ENCODE peak calls at places on chromosomes 4 and X, in four cellular contexts. Z is GM12891, R is GM12878, B is K562. D is an unnamed sample.

GRCh38 chrX:51484616-51485015 is 11.8 kb downstream of the NUDT11 start:
- DNase-seq in Z (no peak), R (no peak), B (no peak), D (no peak)

GRCh38 chrX:23742174-23742692 is 843 bp downstream of the ACOT9 start:
- DNase-seq in Z (no peak), R (no peak), B (no peak), D (no peak)

GRCh38 chr4:46389301-46389761 is 597 bp downstream of the GABRA2 start:
- DNase-seq in Z (no peak), R (no peak), B (no peak), D (no peak)

GRCh38 chrX:154750301-154751120 is at the start of gene GAB3:
- DNase-seq in Z (no peak), R (no peak), B (peak; percentile 27), D (no peak)

GRCh38 chrX:70592091-70592490 is 147.5 kb downstream of the DLG3 start:
- DNase-seq in Z (no peak), R (no peak), B (no peak), D (no peak)

GRCh38 chr4:177052211-177052725 is 257.4 kb upstream of the NEIL3 start:
- DNase-seq in Z (no peak), R (no peak), B (no peak), D (no peak)

GRCh38 chr4:3115637-3116300 is 41.3 kb downstream of the HTT start:
- DNase-seq in Z (no peak), R (no peak), B (no peak), D (no peak)

GRCh38 chr4:82739292-82740190 is 59.1 kb downstream of the SCD5 start:
- DNase-seq in Z (peak; percentile 70), R (peak; percentile 12), B (peak; percentile 87), D (peak; percentile 47)

GRCh38 chr4:73345399-73345975 is 58.6 kb upstream of the ALB start:
- DNase-seq in Z (no peak), R (no peak), B (no peak), D (no peak)

GRCh38 chr4:128862608-128863313 is 53.3 kb downstream of the JADE1 start:
- DNase-seq in Z (no peak), R (peak; percentile 63), B (no peak), D (no peak)

GRCh38 chr4:170248029-170248428 is 158.3 kb upstream of the AADAT start:
- DNase-seq in Z (no peak), R (no peak), B (no peak), D (no peak)

GRCh38 chrX:117633277-117633676 is 483.3 kb downstream of the KLHL13 start:
- DNase-seq in Z (no peak), R (no peak), B (no peak), D (no peak)

GRCh38 chr4:27702710-27703431 is 842.2 kb downstream of the STIM2 start:
- DNase-seq in Z (no peak), R (no peak), B (no peak), D (no peak)

GRCh38 chrX:24777660-24778059 is 83.9 kb downstream of the POLA1 start:
- DNase-seq in Z (peak; percentile 2), R (peak; percentile 45), B (no peak), D (no peak)

GRCh38 chr4:17687237-17687857 is 72.9 kb downstream of the MED28 start:
- DNase-seq in Z (no peak), R (no peak), B (no peak), D (no peak)

GRCh38 chr4:187460016-187460415 is 535.6 kb upstream of the ZFP42 start:
- DNase-seq in Z (no peak), R (no peak), B (no peak), D (no peak)

GRCh38 chr4:22485751-22486150 is 30.1 kb downstream of the ADGRA3 start:
- DNase-seq in Z (no peak), R (no peak), B (no peak), D (no peak)

GRCh38 chr4:48112017-48112667 is 21.9 kb downstream of the TXK start:
- DNase-seq in Z (no peak), R (no peak), B (no peak), D (no peak)

GRCh38 chrX:101230636-101231035 is 11.1 kb downstream of the DRP2 start:
- DNase-seq in Z (no peak), R (no peak), B (no peak), D (no peak)

GRCh38 chrX:120795301-120795700 is 80.4 kb downstream of the CT47B1 start:
- DNase-seq in Z (no peak), R (no peak), B (no peak), D (no peak)

GRCh38 chr4:128957459-128957858 is 135.9 kb downstream of the SCLT1 start:
- DNase-seq in Z (no peak), R (no peak), B (no peak), D (no peak)

GRCh38 chr4:2045518-2045951 is 13.6 kb upstream of the NAT8L start:
- DNase-seq in Z (no peak), R (no peak), B (no peak), D (no peak)
- TF ChIP-seq SPI1 in Z (no peak), R (no peak), B (no peak), D (no peak)

DNA sequence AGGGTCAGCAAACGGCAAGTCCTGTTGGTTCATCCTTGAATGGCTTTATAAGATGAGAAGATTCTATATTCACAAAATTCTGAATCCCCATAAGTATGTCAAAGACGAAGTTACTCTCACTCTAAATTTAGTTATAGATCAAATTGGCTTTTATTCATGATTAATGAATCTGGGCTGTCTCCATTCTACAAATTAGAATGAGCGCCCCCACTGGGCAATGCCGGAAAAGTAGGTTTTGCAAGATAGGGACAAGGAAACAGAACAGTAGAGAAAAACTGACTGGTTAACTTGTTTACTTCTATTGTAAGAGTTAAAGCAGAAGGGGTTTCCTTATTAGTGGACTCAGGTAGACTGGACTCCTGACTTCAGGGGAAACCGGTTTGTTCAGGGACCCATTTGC is 100.3 kb downstream of the F11 start:
- DNase-seq in Z (no peak), R (no peak), B (peak; percentile 17), D (no peak)
- TF ChIP-seq SPI1 in Z (no peak), R (no peak), B (no peak), D (no peak)

DNA sequence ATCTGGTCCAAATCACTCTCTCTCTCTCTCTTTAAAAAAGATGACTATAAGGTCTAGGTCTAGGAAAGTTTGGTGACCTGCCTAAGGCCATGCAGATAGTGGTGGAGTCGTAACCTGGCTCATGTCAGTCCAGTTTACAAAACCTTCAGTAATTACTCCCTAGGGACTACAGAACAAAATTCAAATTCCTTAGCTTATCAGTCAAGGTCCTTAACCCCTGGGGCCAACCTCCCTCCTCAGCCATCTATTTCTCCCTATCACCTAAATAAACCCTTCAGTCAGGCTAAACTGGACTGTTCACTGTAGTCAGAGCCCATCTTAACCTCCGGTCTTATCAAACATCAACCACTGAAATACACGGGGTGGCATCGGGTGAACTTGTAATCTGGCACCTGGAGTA is 68.9 kb downstream of the MAP3K15 start:
- DNase-seq in Z (no peak), R (no peak), B (no peak), D (no peak)
- TF ChIP-seq SPI1 in Z (no peak), R (no peak), B (no peak), D (no peak)

GRCh38 chr4:124666496-124666895 is 46.0 kb downstream of the ANKRD50 start:
- DNase-seq in Z (no peak), R (no peak), B (no peak), D (no peak)
- TF ChIP-seq SPI1 in Z (no peak), R (no peak), B (no peak), D (no peak)

DNA sequence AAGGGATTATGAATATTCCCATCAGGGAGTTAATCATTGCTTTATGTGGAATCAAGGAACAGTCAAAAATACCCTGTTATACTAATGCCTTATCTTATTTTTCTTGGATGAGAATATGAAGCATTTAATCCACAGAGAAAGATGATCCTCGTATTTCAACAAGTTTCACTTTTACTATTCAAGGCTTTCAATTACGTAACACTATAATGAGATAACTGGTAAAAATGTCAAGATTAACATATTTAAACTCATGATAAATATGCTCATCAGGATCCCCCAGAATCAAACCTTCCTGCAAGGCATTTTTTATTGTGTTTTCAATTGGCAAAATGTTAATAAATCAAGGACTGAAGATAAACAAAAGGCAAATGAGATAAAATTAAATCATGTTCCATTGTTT is 5.1 kb downstream of the ZXDA start:
- DNase-seq in Z (no peak), R (no peak), B (no peak), D (no peak)
- TF ChIP-seq SPI1 in Z (no peak), R (no peak), B (no peak), D (no peak)

DNA sequence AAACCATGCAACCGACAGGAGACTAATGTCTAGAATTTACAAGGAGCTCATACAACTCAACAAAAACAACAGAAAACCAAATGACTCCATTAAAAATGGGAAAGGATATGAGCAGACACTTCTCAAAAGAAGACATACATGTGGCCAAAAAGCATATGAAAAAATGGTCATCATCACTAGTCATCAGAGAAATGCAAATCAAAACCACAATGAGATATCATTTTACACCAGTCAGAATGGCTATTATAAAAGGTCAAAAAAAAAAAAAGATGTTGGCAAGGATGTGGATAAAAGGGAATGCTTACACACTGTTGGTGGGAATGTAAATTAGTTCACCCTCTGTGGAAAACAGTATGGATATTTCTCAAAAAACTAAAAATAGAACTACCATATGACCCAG is 50.5 kb upstream of the CHRDL1 start:
- DNase-seq in Z (no peak), R (no peak), B (no peak), D (no peak)
- TF ChIP-seq SPI1 in Z (no peak), R (no peak), B (no peak), D (no peak)